ENCODE peak calls at places on chromosomes 11 and 22, in seven cellular contexts. W is effector memory CD4-positive, alpha-beta T cell; A is cardiac muscle cell; K is PC-9; H is pancreas; F is A549; L is fibroblast of lung. I is an unnamed sample.

GRCh38 chr11:12214751-12215150 is 104.4 kb downstream of the MICAL2 start:
- DNase-seq in A (no peak), H (no peak), F (no peak), L (no peak), K (peak; percentile 78), W (no peak), I (no peak)

GRCh38 chr11:35725880-35726279 is 63.3 kb downstream of the TRIM44 start:
- DNase-seq in W (no peak), H (no peak), F (peak; percentile 42), K (peak; percentile 43), A (no peak), L (peak; percentile 81), I (no peak)

GRCh38 chr11:119284344-119285157 is 32.4 kb downstream of the MCAM start:
- DNase-seq in A (peak; percentile 55), H (no peak), L (peak; percentile 36), W (no peak), K (peak; percentile 52), F (peak; percentile 39), I (peak; percentile 56)

GRCh38 chr11:62449451-62449851 is 30.6 kb downstream of the SCGB1A1 start:
- DNase-seq in K (peak; percentile 76), L (no peak), A (no peak), H (peak; percentile 36), W (no peak), F (no peak), I (no peak)

GRCh38 chr11:116691779-116692178 is 81.0 kb downstream of the BUD13 start:
- DNase-seq in H (peak; percentile 55), K (no peak), F (no peak), A (peak; percentile 63), W (peak; percentile 15), L (no peak), I (peak; percentile 48)

GRCh38 chr11:63508009-63508408 is 2.1 kb downstream of the LGALS12 start:
- DNase-seq in H (peak; percentile 78), L (no peak), F (peak; percentile 60), A (peak; percentile 61), K (peak; percentile 42), W (no peak), I (no peak)

GRCh38 chr11:12803086-12803826 is 129.0 kb downstream of the TEAD1 start:
- DNase-seq in F (no peak), H (no peak), A (no peak), K (peak; percentile 66), L (peak; percentile 92), W (no peak), I (no peak)

GRCh38 chr11:1868056-1868635 is 15.3 kb downstream of the LSP1 start:
- DNase-seq in F (no peak), A (no peak), K (no peak), H (no peak), L (no peak), W (no peak), I (no peak)

GRCh38 chr11:15145635-15146034 is 30.9 kb downstream of the INSC start:
- DNase-seq in H (no peak), W (no peak), F (no peak), K (peak; percentile 58), L (no peak), A (no peak), I (no peak)

GRCh38 chr11:34351051-34351450 is 6.8 kb downstream of the ABTB2 start:
- DNase-seq in W (no peak), A (no peak), K (no peak), L (no peak), H (no peak), F (no peak), I (no peak)

GRCh38 chr22:42138122-42138770 is 7.6 kb upstream of the CYP2D6 start:
- DNase-seq in L (no peak), A (no peak), F (no peak), W (no peak), H (no peak), K (no peak), I (no peak)

GRCh38 chr22:22061085-22062077 is 78.8 kb upstream of the TOP3B start:
- DNase-seq in F (peak; percentile 56), W (no peak), L (no peak), K (no peak), H (no peak), A (no peak), I (no peak)

GRCh38 chr11:127925430-127925829 is 661.9 kb downstream of the ETS1 start:
- DNase-seq in H (no peak), L (peak; percentile 64), W (no peak), F (no peak), K (no peak), A (no peak), I (no peak)

GRCh38 chr22:28018461-28018927 is 99.4 kb upstream of the PITPNB start:
- DNase-seq in A (no peak), L (no peak), W (no peak), K (no peak), F (no peak), H (no peak), I (no peak)

GRCh38 chr22:23248583-23248982 is 68.3 kb downstream of the BCR start:
- DNase-seq in W (no peak), L (peak; percentile 57), A (peak; percentile 63), K (peak; percentile 71), F (no peak), H (no peak), I (no peak)

GRCh38 chr22:41403532-41404318 is 22.0 kb downstream of the TEF start:
- DNase-seq in F (peak; percentile 86), L (peak; percentile 70), K (peak; percentile 82), H (peak; percentile 95), W (peak; percentile 57), A (peak; percentile 86), I (peak; percentile 60)

GRCh38 chr22:29213481-29213880 is 7.8 kb downstream of the EMID1 start:
- DNase-seq in K (no peak), A (no peak), W (no peak), F (no peak), L (no peak), H (no peak), I (no peak)

GRCh38 chr11:134753805-134754130 is 341.7 kb upstream of the B3GAT1 start:
- DNase-seq in W (no peak), F (no peak), K (no peak), H (no peak), A (no peak), L (no peak), I (no peak)

DNA sequence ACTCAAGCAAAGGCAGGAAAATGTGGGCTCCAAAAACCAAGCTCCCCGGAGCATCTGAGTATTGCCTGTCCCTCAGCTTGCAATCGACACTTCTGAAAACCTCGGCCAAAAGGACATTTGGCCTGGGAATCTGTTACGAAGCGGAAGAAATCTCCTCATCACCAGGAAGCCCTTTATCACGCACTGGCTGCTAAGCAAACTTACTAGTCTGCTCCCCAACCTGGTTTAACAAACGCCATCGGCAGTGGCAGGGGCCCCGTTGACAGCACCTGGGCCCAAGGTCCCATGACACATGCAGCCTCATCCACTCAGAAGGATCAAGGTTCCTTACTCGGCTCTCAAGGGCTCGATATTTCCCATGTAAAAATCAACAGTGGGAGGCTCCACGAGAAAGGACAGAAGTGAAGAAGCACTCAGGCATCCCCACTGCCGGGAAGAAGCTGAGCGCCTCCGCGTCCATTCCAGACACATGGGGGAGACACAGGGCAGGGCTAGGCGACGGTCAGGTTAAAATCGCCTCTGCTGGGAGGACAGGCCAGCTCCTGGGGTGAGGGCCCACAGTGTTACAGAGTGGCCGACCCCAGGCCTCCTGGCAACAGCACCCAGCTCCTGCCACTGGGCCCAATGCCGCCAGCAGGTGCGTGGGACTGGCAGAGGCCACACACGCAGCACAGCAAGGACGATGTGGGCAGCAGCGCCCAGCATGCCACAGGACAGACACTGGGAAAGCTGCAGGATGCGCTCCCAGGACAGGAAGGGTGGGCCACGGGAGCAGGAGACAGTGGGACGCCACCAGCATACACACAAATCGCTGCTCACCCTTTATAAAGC is 27.1 kb downstream of the BRD1 start:
- DNase-seq in F (no peak), L (no peak), H (no peak), K (no peak), W (no peak), A (no peak), I (no peak)
- H3K4me3 ChIP-seq in F (no peak overlapping the region), L (no peak overlapping the region), H (no peak overlapping the region), K (no peak overlapping the region), W (no peak overlapping the region), A (no peak overlapping the region), I (no peak overlapping the region)

DNA sequence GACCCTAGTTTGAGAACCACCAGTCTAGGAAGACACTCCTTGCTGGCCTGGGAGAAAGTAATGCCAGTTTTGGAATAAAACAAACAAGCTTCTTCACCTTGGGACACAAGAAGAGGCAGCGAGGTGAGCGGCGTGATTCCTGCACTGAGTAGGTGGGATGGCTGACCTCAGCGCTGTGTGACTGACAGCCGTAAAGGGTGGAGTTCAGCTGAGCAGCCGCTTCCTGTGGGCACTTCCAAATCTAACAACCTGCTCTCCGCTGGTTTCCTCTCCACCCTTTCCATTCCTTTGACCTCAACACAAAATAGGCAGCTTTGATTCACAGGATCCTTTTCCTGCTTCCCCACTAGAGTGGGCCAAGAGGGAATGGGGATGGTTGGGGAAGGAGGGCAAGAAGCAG is 45.8 kb downstream of the PC start:
- DNase-seq in L (no peak), K (no peak), H (no peak), A (no peak), W (no peak), F (no peak), I (no peak)
- H3K27ac ChIP-seq in L (no peak overlapping the region), K (no peak overlapping the region), H (no peak overlapping the region), A (no peak overlapping the region), W (no peak overlapping the region), F (no peak overlapping the region), I (no peak overlapping the region)

GRCh38 chr22:47153854-47154542 is 391.5 kb downstream of the TBC1D22A start:
- DNase-seq in H (no peak), K (no peak), A (no peak), F (no peak), L (peak; percentile 3), W (no peak), I (no peak)
- H3K4me3 ChIP-seq in H (no peak overlapping the region), K (no peak overlapping the region), A (no peak overlapping the region), F (no peak overlapping the region), L (no peak overlapping the region), W (no peak overlapping the region), I (no peak overlapping the region)

GRCh38 chr11:77361184-77361583 is 59.7 kb upstream of the GDPD4 start:
- DNase-seq in K (peak; percentile 58), H (no peak), L (peak; percentile 87), W (no peak), A (no peak), F (peak; percentile 13), I (no peak)
- H3K27ac ChIP-seq in K (no peak overlapping the region), H (no peak overlapping the region), L (no peak overlapping the region), W (no peak overlapping the region), A (no peak overlapping the region), F (no peak overlapping the region), I (no peak overlapping the region)

GRCh38 chr11:65378928-65379638 is 3.4 kb downstream of the SLC25A45 start:
- DNase-seq in A (no peak), F (no peak), K (no peak), W (no peak), H (no peak), L (no peak), I (no peak)
- H3K4me3 ChIP-seq in A (no peak overlapping the region), F (no peak overlapping the region), K (no peak overlapping the region), W (no peak overlapping the region), H (peak overlapping the region; percentile 10), L (no peak overlapping the region), I (no peak overlapping the region)

I was measured in naive thymus-derived CD4-positive, alpha-beta T cell.